ENCODE peak calls at places on chromosomes 4 and X, in four cellular contexts. F, U, I and G are unnamed samples.

GRCh38 chr4:628821-629635 is 3.7 kb downstream of the PDE6B start:
- DNase-seq in F (no peak), U (no peak), I (no peak), G (no peak)

GRCh38 chr4:86972997-86973396 is 38.2 kb downstream of the AFF1 start:
- DNase-seq in F (peak; percentile 73), U (no peak), I (no peak), G (peak; percentile 72)

GRCh38 chr4:57080781-57081650 is 29.2 kb downstream of the IGFBP7 start:
- DNase-seq in F (no peak), U (no peak), I (no peak), G (peak; percentile 70)

GRCh38 chrX:51456814-51457213 is 39.6 kb downstream of the NUDT11 start:
- DNase-seq in F (peak; percentile 2), U (no peak), I (no peak), G (peak; percentile 0)

GRCh38 chr4:102259081-102259480 is 86.2 kb downstream of the SLC39A8 start:
- DNase-seq in F (no peak), U (no peak), I (no peak), G (no peak)

GRCh38 chr4:142353149-142353738 is 492.9 kb downstream of the INPP4B start:
- DNase-seq in F (peak; percentile 24), U (no peak), I (no peak), G (peak; percentile 27)

GRCh38 chr4:47862297-47862696 is 24.4 kb upstream of the CORIN start:
- DNase-seq in F (no peak), U (no peak), I (no peak), G (no peak)

GRCh38 chrX:153703036-153703370 is 15.3 kb downstream of the SLC6A8 start:
- DNase-seq in F (no peak), U (no peak), I (no peak), G (no peak)

GRCh38 chrX:130628522-130628921 is 226.7 kb downstream of the RBMX2 start:
- DNase-seq in F (no peak), U (no peak), I (no peak), G (no peak)

GRCh38 chrX:118872102-118872566 is 48.5 kb downstream of the ZCCHC12 start:
- DNase-seq in F (no peak), U (no peak), I (no peak), G (no peak)

GRCh38 chr4:72076562-72076961 is 44.8 kb downstream of the NPFFR2 start:
- DNase-seq in F (no peak), U (no peak), I (no peak), G (no peak)

GRCh38 chr4:184473265-184473514 is 1.2 kb downstream of the IRF2 start:
- DNase-seq in F (peak; percentile 33), U (peak; percentile 55), I (no peak), G (no peak)

GRCh38 chr4:145609494-145610427 is 9.4 kb upstream of the MMAA start:
- DNase-seq in F (peak; percentile 42), U (peak; percentile 76), I (peak; percentile 58), G (peak; percentile 58)

GRCh38 chrX:109843963-109844751 is 111.1 kb upstream of the ACSL4 start:
- DNase-seq in F (no peak), U (no peak), I (no peak), G (no peak)

GRCh38 chr4:56871357-56871993 is 36.2 kb upstream of the REST start:
- DNase-seq in F (no peak), U (peak; percentile 50), I (no peak), G (no peak)

GRCh38 chrX:130197464-130197863 is 25.7 kb downstream of the RAB33A start:
- DNase-seq in F (no peak), U (no peak), I (no peak), G (no peak)

GRCh38 chrX:40153335-40154221 is 55.8 kb upstream of the BCOR start:
- DNase-seq in F (peak; percentile 75), U (peak; percentile 51), I (no peak), G (no peak)

GRCh38 chrX:120560842-120561633 is at the start of gene CUL4B:
- DNase-seq in F (peak; percentile 97), U (peak; percentile 78), I (peak; percentile 72), G (peak; percentile 91)

GRCh38 chr4:142201041-142201440 is 564.7 kb downstream of the IL15 start:
- DNase-seq in F (no peak), U (no peak), I (no peak), G (no peak)

GRCh38 chrX:146707781-146708180 is 101.8 kb upstream of the CXorf51B start:
- DNase-seq in F (no peak), U (peak; percentile 46), I (no peak), G (no peak)

GRCh38 chr4:73740353-73740778 is at the start of gene CXCL8:
- DNase-seq in F (peak; percentile 75), U (no peak), I (no peak), G (peak; percentile 53)

GRCh38 chr4:80331693-80332092 is 3.8 kb upstream of the CFAP299 start:
- DNase-seq in F (no peak), U (no peak), I (no peak), G (no peak)

GRCh38 chr4:148447672-148448071 is 5.5 kb upstream of the NR3C2 start:
- DNase-seq in F (no peak), U (no peak), I (no peak), G (no peak)

GRCh38 chr4:128908735-128909134 is 99.2 kb downstream of the JADE1 start:
- DNase-seq in F (no peak), U (no peak), I (no peak), G (no peak)

GRCh38 chrX:55450259-55450658 is 1.7 kb upstream of the MAGEH1 start:
- DNase-seq in F (peak; percentile 26), U (no peak), I (no peak), G (peak; percentile 3)

GRCh38 chr4:174214102-174214878 is 69.2 kb downstream of the FBXO8 start:
- DNase-seq in F (no peak), U (peak; percentile 64), I (no peak), G (no peak)

GRCh38 chrX:118370921-118371624 is 25.2 kb downstream of the WDR44 start:
- DNase-seq in F (no peak), U (no peak), I (no peak), G (peak; percentile 2)

GRCh38 chr4:142194905-142195304 is 558.5 kb downstream of the IL15 start:
- DNase-seq in F (no peak), U (no peak), I (no peak), G (no peak)

GRCh38 chrX:142686206-142686605 is 339.5 kb upstream of the SPANXN4 start:
- DNase-seq in F (no peak), U (no peak), I (no peak), G (no peak)
- TF ChIP-seq ZNF274 in F (no peak), U (no peak), I (no peak), G (no peak)

GRCh38 chr4:183348136-183348535 is 25.9 kb upstream of the CLDN24 start:
- DNase-seq in F (no peak), U (no peak), I (no peak), G (no peak)

GRCh38 chr4:183349673-183350072 is 27.4 kb upstream of the CLDN24 start:
- DNase-seq in F (peak; percentile 29), U (no peak), I (no peak), G (no peak)

GRCh38 chr4:183352546-183352945 is 30.3 kb upstream of the CLDN24 start:
- DNase-seq in F (no peak), U (no peak), I (no peak), G (no peak)

GRCh38 chr4:183348706-183349659 is 26.8 kb upstream of the CLDN24 start:
- DNase-seq in F (peak; percentile 83), U (no peak), I (no peak), G (no peak)

DNA sequence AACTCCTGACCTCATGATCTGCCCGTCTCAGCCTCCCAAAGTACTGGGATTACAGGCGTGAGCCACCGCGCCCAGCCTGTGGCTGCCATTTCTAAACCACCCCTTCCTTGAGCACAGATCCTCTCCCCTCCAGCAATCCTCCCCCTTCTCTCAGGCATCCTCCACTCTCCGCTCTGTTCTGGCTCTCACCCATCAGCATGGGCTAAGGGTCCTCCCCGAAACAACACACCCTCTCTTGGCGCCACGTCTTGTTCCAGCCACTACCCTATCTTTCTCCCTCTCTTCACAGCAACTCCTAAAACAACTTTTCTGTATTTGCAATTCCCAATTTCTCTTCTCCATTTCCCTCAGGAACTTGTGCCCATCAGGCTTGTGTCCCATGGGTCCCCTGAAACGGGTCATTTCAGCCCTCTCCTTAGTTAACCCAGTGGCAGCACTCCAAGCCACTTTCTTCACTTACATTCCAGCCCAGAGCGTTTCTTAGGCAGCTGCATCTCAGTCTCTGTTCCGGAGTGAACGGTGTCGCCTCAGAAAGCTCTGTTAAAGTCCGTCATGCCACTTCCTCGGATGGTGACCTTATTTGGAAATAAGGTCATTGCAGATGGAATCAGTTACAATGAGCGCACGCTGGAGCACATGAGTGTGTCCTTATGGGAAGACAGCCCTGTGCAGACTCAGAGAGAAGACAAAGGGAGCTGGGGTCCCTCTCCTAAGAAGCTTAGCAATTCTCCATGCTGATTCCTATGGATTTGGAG is 28.3 kb upstream of the CLDN24 start:
- DNase-seq in F (no peak), U (no peak), I (no peak), G (no peak)
- TF ChIP-seq ATF2 in F (no peak), U (no peak), I (no peak), G (no peak)

GRCh38 chr4:82770607-82771006 is 28.0 kb downstream of the SCD5 start:
- DNase-seq in F (no peak), U (no peak), I (no peak), G (no peak)
- TF ChIP-seq ZNF274 in F (no peak), U (no peak), I (no peak), G (no peak)

GRCh38 chr4:119044919-119045318 is 90.7 kb upstream of the MYOZ2 start:
- DNase-seq in F (no peak), U (no peak), I (no peak), G (no peak)

GRCh38 chr4:119049342-119049741 is 86.3 kb upstream of the MYOZ2 start:
- DNase-seq in F (no peak), U (no peak), I (no peak), G (no peak)

GRCh38 chr4:119050501-119051090 is 85.0 kb upstream of the MYOZ2 start:
- DNase-seq in F (no peak), U (no peak), I (no peak), G (no peak)

GRCh38 chr4:119046263-119046662 is 89.4 kb upstream of the MYOZ2 start:
- DNase-seq in F (no peak), U (no peak), I (no peak), G (no peak)

DNA sequence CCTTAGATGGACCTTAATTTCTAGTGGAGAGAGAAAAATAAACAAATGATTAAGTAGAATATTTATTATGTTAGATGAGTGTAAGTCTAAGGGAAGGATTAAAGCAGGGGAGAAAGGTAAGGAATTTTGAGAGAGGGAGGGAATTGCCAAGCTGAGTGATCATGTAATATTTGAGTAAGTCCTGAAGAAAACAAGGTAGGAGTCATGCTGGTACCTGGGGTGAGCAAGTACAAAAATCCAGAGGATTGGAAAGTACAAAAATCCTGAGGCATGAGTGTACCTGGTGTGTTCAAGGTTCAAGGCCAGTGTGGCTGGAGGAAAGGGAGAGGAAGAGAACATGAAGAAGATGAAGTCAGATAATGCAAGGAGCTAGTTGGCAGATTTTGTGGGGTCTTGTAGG is 87.2 kb upstream of the MYOZ2 start:
- DNase-seq in F (no peak), U (no peak), I (no peak), G (no peak)
- TF ChIP-seq ATF2 in F (no peak), U (no peak), I (no peak), G (no peak)

DNA sequence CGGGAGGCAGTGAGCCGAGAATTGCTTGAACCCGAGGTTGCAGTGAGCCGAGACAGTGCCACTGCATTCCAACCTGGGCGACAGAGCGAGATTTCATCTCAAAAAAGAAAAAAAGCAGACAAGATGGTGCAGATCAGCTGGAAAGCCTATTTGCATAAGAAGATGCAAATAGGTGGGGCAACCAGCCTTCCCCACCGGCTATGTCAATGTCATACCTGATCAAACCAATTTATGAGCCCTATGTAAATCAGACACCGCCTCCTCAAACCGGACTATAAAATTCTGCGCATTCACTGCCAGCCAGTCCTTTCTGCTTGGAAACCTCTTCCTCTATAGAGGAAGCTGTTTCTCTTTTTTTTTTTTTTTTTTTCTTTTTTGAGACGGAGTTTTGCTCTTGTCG is 64.5 kb upstream of the CHRNA9 start:
- DNase-seq in F (no peak), U (no peak), I (no peak), G (no peak)
- TF ChIP-seq ZNF274 in F (no peak), U (no peak), I (no peak), G (no peak)

GRCh38 chr4:177229331-177229730 is 80.3 kb upstream of the NEIL3 start:
- DNase-seq in F (peak; percentile 22), U (no peak), I (no peak), G (no peak)
- TF ChIP-seq ATF2 in F (no peak), U (no peak), I (no peak), G (no peak)